ENCODE peak calls at places on chromosomes 6 and 20, in seven cellular contexts. I is mesothelial cell of epicardium, Q is astrocyte of the spinal cord, K is lower leg skin, C is A549, F is IMR-90, N is fibroblast of pulmonary artery. J is an unnamed sample.

GRCh38 chr6:111793711-111794111 is 79.5 kb downstream of the FYN start:
- DNase-seq in Q (no peak), C (no peak), I (no peak), F (no peak), K (no peak), N (no peak), J (no peak)

GRCh38 chr6:11386323-11386722 is 151.2 kb upstream of the TMEM170B start:
- DNase-seq in C (no peak), F (no peak), Q (no peak), K (no peak), I (no peak), N (no peak), J (no peak)

GRCh38 chr6:27957526-27957925 is 485 bp downstream of the OR2B6 start:
- DNase-seq in I (no peak), Q (no peak), K (no peak), N (no peak), C (no peak), F (no peak), J (no peak)

GRCh38 chr20:5945963-5946362 is 4.4 kb downstream of the TRMT6 start:
- DNase-seq in F (peak), N (peak), I (no peak), Q (peak), K (no peak), C (no peak), J (no peak)

GRCh38 chr6:96702626-96703025 is 134.7 kb downstream of the GPR63 start:
- DNase-seq in C (no peak), K (no peak), F (no peak), I (no peak), N (no peak), Q (no peak), J (no peak)

GRCh38 chr6:39488255-39488881 is 165.9 kb upstream of the KCNK16 start:
- DNase-seq in Q (no peak), C (no peak), F (no peak), K (no peak), I (no peak), N (no peak), J (no peak)

GRCh38 chr6:53103993-53104675 is 38.9 kb downstream of the FBXO9 start:
- DNase-seq in Q (peak), N (peak), F (no peak), C (no peak), K (no peak), I (no peak), J (no peak)

GRCh38 chr6:46296586-46296985 is 125.8 kb upstream of the ENPP5 start:
- DNase-seq in Q (no peak), I (no peak), N (no peak), C (no peak), K (no peak), F (no peak), J (no peak)

DNA sequence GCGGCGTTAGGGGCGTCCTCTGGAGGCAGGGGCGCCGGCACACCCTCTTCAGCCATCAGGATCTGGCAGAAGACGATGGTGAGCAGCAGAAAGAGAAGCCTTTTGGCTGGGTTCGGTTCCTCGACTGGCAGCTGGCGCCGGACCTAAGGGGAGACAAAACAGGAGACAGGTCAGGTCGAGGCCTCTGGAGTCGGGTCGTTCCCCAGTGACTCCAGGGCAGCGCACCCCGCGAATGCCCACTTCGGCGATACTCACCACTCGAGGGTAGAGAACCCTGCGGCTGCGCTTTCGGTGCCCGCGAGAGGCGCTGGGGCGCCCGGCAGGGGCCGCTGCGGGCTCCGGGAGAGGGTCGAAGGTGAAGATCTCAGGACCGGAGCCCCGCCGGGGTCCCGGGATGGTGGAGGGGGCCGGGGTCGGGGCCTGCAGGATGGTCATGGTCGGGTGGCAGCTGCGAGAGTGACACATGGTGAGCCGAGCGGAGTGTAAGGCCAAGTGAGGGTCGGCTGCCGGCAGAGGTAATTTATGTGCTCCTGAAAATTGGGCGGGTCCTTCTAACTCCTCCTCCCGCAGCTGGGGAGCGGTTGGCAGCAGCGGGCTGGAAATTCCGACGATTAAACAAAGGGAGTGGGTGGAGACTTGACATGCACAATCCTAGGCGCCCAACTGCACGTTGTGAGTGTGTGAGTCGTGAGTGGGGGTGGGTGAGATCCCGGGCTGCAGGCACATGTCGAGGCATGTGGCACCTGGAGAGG is at the start of gene IER3:
- DNase-seq in F (peak), Q (peak), N (peak), I (peak), C (no peak), K (peak), J (peak)
- TF ChIP-seq CTCF in F (peak), Q (peak), N (peak), I (peak), C (peak), K (no peak), J (peak)

GRCh38 chr6:352474-352873 is 39.1 kb upstream of the IRF4 start:
- DNase-seq in N (no peak), F (no peak), Q (no peak), C (no peak), K (no peak), I (no peak), J (no peak)

GRCh38 chr6:351867-352289 is 39.7 kb upstream of the IRF4 start:
- DNase-seq in C (no peak), Q (no peak), N (no peak), I (no peak), F (no peak), K (no peak), J (no peak)

GRCh38 chr6:349491-349921 is 42.0 kb upstream of the IRF4 start:
- DNase-seq in K (no peak), F (no peak), Q (no peak), N (no peak), C (no peak), I (no peak), J (no peak)

GRCh38 chr6:350371-350770 is 41.2 kb upstream of the IRF4 start:
- DNase-seq in F (no peak), Q (no peak), N (no peak), C (no peak), K (no peak), I (no peak), J (no peak)

GRCh38 chr6:351011-351866 is 40.3 kb upstream of the IRF4 start:
- DNase-seq in F (no peak), Q (no peak), K (no peak), N (no peak), I (no peak), C (no peak), J (no peak)
- TF ChIP-seq CTCF in F (no peak), Q (no peak), K (no peak), N (no peak), I (no peak), C (no peak), J (no peak)

DNA sequence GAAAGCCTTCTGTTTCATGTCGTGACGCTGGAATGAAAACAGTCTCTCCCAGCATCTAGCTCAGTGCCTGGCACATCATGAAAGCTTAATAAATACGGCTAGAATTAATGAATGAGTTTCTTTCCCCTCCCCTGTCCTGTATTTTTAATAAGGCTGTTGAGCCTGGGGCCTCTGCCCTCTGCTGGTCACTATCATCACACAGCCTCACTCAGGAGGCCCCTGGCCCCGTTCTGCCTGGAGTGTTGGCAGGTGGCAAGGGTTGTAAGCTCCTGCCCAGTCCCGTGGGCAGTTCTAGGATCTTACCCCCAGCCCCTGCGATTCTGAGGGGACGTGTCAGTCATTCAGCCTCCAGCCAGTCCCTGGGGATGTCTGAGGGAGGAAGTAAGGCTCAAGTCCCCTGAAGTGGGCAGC is 41.4 kb downstream of the PHACTR3 start:
- DNase-seq in F (no peak), Q (no peak), K (no peak), I (no peak), C (no peak), N (no peak), J (no peak)
- TF ChIP-seq CTCF in F (no peak), Q (no peak), K (no peak), I (no peak), C (no peak), N (no peak), J (no peak)

DNA sequence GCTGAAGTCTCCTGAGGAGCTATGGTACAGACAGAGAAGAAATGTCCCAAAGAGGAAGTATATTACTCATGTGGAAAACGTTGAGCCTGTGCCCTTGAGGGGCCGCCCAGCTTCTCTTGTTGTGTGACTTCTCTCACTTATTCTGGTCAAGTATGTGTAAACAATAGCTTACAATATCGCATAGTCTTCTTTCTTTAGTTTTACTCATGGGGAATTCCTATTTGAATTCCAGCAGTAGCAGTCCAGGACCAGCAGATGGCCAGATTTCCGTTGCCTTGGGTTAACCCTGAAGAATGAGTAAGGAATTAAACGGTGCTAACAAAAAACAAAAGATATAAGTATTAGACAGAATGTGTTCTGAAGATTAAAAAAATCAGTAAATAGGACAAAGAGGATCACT is 522.0 kb upstream of the GJE1 start:
- DNase-seq in I (no peak), N (peak), Q (peak), K (no peak), F (peak), C (no peak), J (no peak)
- TF ChIP-seq CTCF in I (no peak), N (peak), Q (peak), K (no peak), F (peak), C (no peak), J (no peak)

DNA sequence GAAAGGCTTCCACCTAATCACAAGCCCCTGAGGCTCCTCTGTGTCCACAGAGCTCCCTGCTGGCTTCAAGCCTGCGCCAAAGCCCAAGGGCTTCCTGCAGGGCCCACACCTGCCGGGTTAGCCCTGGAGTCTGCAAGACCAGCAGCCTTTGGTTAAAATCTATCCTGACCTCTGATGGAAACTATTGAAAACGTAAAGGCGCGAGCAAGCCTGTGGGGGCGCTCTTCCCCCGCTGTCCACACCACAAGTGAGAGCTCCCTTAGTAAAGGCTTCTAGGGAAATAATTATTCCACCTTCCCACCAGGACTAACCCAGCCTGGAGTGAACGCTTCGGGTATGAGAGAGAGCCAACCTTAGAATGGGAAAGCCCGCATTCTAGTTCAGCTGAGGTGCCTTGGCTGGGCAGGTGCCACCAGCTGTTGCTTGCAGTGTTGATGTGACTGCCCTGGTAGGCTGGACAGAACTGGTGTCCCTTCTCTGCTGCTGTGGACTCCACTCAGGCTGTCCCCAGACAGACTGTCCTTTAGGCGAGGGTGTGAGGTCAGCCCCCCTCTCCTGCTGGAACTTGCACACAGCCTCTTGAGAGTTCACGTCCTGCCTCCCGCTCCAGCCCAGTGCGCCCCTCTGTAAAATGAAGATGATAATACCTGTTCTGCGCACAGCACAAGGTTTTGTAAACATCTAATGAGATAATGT is 68.7 kb downstream of the SYTL3 start:
- DNase-seq in F (no peak), C (peak), N (peak), K (no peak), Q (peak), I (no peak), J (peak)
- TF ChIP-seq CTCF in F (peak), C (peak), N (peak), K (no peak), Q (peak), I (peak), J (peak)

GRCh38 chr6:161369339-161369738 is 95.5 kb upstream of the AGPAT4 start:
- DNase-seq in Q (peak), I (no peak), F (peak), C (peak), K (peak), N (peak), J (no peak)
- TF ChIP-seq CTCF in Q (no peak), I (no peak), F (no peak), C (no peak), K (no peak), N (no peak), J (no peak)

GRCh38 chr6:3228046-3228671 is 706 bp upstream of the TUBB2B start:
- DNase-seq in I (no peak), N (no peak), F (no peak), C (no peak), Q (no peak), K (no peak), J (peak)

GRCh38 chr6:3228791-3229565 is 1.5 kb upstream of the TUBB2B start:
- DNase-seq in C (no peak), F (no peak), Q (no peak), K (no peak), N (no peak), I (no peak), J (peak)

GRCh38 chr6:3227363-3228045 is at the start of gene TUBB2B:
- DNase-seq in I (peak), Q (peak), K (no peak), F (peak), C (no peak), N (no peak), J (peak)

GRCh38 chr6:3229566-3230274 is 2.3 kb upstream of the TUBB2B start:
- DNase-seq in K (no peak), Q (no peak), I (no peak), N (no peak), F (no peak), C (no peak), J (peak)

DNA sequence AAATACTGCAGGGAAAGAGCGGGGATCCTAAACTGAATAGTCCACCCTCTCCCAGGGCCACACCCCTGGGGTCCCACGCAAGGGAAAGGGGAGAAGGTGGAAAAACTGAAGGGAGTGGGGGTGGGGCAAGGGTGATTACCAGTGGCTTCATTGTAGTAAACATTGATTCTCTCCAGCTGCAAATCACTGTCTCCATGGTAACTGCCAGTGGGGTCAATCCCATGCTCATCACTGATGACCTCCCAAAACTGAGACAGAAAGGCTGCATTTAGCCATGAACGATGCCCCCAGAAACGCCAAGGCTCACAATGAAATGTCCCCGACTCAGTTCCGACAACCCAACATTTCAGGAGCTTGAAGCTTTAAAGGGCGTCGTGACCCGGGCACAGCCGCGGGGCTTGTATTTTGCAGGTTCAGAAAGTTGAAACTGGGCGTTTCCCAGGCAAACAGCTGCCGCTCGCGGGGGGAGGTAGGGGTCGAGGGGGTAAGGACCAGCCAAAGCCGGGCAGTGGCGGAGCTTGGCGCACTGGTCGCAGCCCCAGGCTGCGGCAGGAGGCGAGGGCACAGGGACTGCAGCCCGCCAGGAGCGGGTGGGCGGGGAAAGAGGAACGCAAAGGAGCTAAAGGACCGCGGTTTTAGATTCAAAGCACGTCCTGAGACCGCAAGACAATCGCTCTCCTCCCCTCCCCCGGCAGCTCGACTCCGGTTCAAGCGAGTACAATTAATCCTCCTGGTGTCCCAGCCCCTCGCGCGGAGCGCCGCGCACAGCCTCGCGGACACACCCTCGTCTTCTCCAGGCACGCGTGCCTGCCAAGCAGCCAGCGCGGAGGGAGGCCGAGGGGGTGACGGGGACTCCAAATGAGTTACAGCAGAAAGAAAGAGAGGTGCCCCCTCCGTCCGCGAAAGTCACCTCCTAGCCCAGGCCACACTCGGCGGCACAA is 761 bp downstream of the TUBB2B start:
- DNase-seq in Q (no peak), K (no peak), F (no peak), I (no peak), C (no peak), N (no peak), J (peak)
- TF ChIP-seq CTCF in Q (no peak), K (no peak), F (no peak), I (no peak), C (no peak), N (no peak), J (no peak)

GRCh38 chr6:56618050-56618449 is 24.6 kb downstream of the DST start:
- DNase-seq in C (no peak), K (no peak), F (no peak), Q (no peak), I (no peak), N (no peak), J (no peak)
- TF ChIP-seq CTCF in C (no peak), K (no peak), F (peak), Q (peak), I (no peak), N (peak), J (no peak)

GRCh38 chr6:154661751-154662150 is 71.5 kb upstream of the SCAF8 start:
- DNase-seq in I (no peak), F (no peak), N (no peak), K (no peak), Q (no peak), C (no peak), J (no peak)
- TF ChIP-seq CTCF in I (no peak), F (no peak), N (no peak), K (no peak), Q (no peak), C (no peak), J (no peak)